ENCODE peak calls at places on chromosomes 2 and 18, in four cellular contexts. U is fibroblast of pulmonary artery; N is Calu3; Z is stimulated activated CD4-positive, alpha-beta T cell treated with anti-CD3 and anti-CD28 coated beads, TNF-alpha, amount 100 ng/mL, for 1 hour. X is an unnamed sample.

GRCh38 chr2:25736899-25737515 is 63.6 kb upstream of the DTNB start:
- DNase-seq in U (no peak), N (no peak), Z (no peak), X (no peak)

GRCh38 chr2:236526459-236527197 is 43.0 kb upstream of the ACKR3 start:
- DNase-seq in U (no peak), N (no peak), Z (no peak), X (no peak)

GRCh38 chr18:8705941-8706544 is 687 bp downstream of the MTCL1 start:
- DNase-seq in U (no peak), N (peak; percentile 28), Z (no peak), X (no peak)

GRCh38 chr18:63202814-63203213 is 116.8 kb downstream of the BCL2 start:
- DNase-seq in U (no peak), N (no peak), Z (no peak), X (no peak)

GRCh38 chr2:23565814-23566213 is 180.8 kb downstream of the KLHL29 start:
- DNase-seq in U (no peak), N (no peak), Z (no peak), X (no peak)

GRCh38 chr2:636649-637405 is 40.4 kb downstream of the TMEM18 start:
- DNase-seq in U (peak; percentile 70), N (peak; percentile 68), Z (no peak), X (peak; percentile 49)

GRCh38 chr2:189287982-189288494 is 108.5 kb upstream of the COL5A2 start:
- DNase-seq in U (peak; percentile 91), N (peak; percentile 12), Z (no peak), X (peak; percentile 49)

GRCh38 chr2:228938629-228939028 is 332.5 kb downstream of the PID1 start:
- DNase-seq in U (peak; percentile 26), N (no peak), Z (no peak), X (no peak)

GRCh38 chr2:230299618-230300017 is 27.4 kb upstream of the SP140L start:
- DNase-seq in U (no peak), N (no peak), Z (no peak), X (no peak)

GRCh38 chr2:237720962-237721361 is 77.6 kb upstream of the RBM44 start:
- DNase-seq in U (peak; percentile 74), N (no peak), Z (no peak), X (no peak)

GRCh38 chr18:43589611-43590151 is 312.4 kb upstream of the SYT4 start:
- DNase-seq in U (no peak), N (no peak), Z (no peak), X (no peak)

GRCh38 chr2:214185546-214185945 is 225.3 kb upstream of the VWC2L start:
- DNase-seq in U (no peak), N (no peak), Z (no peak), X (no peak)

GRCh38 chr18:5518899-5519371 is 24.9 kb downstream of the EPB41L3 start:
- DNase-seq in U (peak; percentile 90), N (no peak), Z (no peak), X (no peak)

GRCh38 chr2:193240752-193241151 is 1046.0 kb upstream of the TMEFF2 start:
- DNase-seq in U (peak; percentile 2), N (no peak), Z (no peak), X (peak; percentile 7)

GRCh38 chr2:103268841-103269498 is 507.1 kb downstream of the TMEM182 start:
- DNase-seq in U (no peak), N (no peak), Z (no peak), X (no peak)

GRCh38 chr2:180411631-180412030 is 404.5 kb upstream of the CWC22 start:
- DNase-seq in U (peak; percentile 23), N (peak; percentile 30), Z (no peak), X (no peak)

X was measured in HepG2.